ENCODE peak calls at places on chromosomes 11 and 22, in ten cellular contexts. One of them, this sample, is unnamed.

GRCh38 chr11:67268036-67268683 is 1.9 kb downstream of the GRK2 start:
- DNase-seq in stomach: no peak
- DNase-seq in PC-3: no peak
- DNase-seq in right lobe of liver: peak; percentile 26
- DNase-seq in kidney: peak; percentile 69
- DNase-seq in A549: no peak
- DNase-seq in CD8-positive, alpha-beta T cell: peak; percentile 61
- DNase-seq in body of pancreas: no peak
- DNase-seq in A673: no peak
- DNase-seq in esophagus squamous epithelium: no peak
- DNase-seq in this sample: no peak

GRCh38 chr11:79342686-79343085 is 98.1 kb downstream of the TENM4 start:
- DNase-seq in PC-3: no peak
- DNase-seq in A549: no peak
- DNase-seq in stomach: no peak
- DNase-seq in right lobe of liver: no peak
- DNase-seq in kidney: no peak
- DNase-seq in esophagus squamous epithelium: no peak
- DNase-seq in CD8-positive, alpha-beta T cell: no peak
- DNase-seq in A673: no peak
- DNase-seq in body of pancreas: no peak
- DNase-seq in this sample: no peak

GRCh38 chr11:68431984-68432600 is 28.5 kb upstream of the PPP6R3 start:
- DNase-seq in body of pancreas: no peak
- DNase-seq in stomach: no peak
- DNase-seq in A549: no peak
- DNase-seq in esophagus squamous epithelium: no peak
- DNase-seq in A673: no peak
- DNase-seq in kidney: no peak
- DNase-seq in PC-3: no peak
- DNase-seq in right lobe of liver: no peak
- DNase-seq in CD8-positive, alpha-beta T cell: no peak
- DNase-seq in this sample: no peak

GRCh38 chr22:46614070-46614931 is 5.9 kb upstream of the GRAMD4 start:
- DNase-seq in right lobe of liver: no peak
- DNase-seq in esophagus squamous epithelium: no peak
- DNase-seq in kidney: no peak
- DNase-seq in stomach: no peak
- DNase-seq in body of pancreas: no peak
- DNase-seq in PC-3: no peak
- DNase-seq in A549: no peak
- DNase-seq in CD8-positive, alpha-beta T cell: peak; percentile 60
- DNase-seq in A673: no peak
- DNase-seq in this sample: no peak

GRCh38 chr11:118211006-118211405 is 13.8 kb downstream of the JAML start:
- DNase-seq in stomach: no peak
- DNase-seq in body of pancreas: no peak
- DNase-seq in esophagus squamous epithelium: no peak
- DNase-seq in PC-3: no peak
- DNase-seq in CD8-positive, alpha-beta T cell: no peak
- DNase-seq in right lobe of liver: no peak
- DNase-seq in A549: no peak
- DNase-seq in kidney: no peak
- DNase-seq in A673: peak; percentile 18
- DNase-seq in this sample: no peak

GRCh38 chr11:115168229-115168671 is 336.0 kb downstream of the CADM1 start:
- DNase-seq in PC-3: no peak
- DNase-seq in A549: no peak
- DNase-seq in CD8-positive, alpha-beta T cell: no peak
- DNase-seq in body of pancreas: no peak
- DNase-seq in esophagus squamous epithelium: no peak
- DNase-seq in A673: no peak
- DNase-seq in right lobe of liver: no peak
- DNase-seq in stomach: no peak
- DNase-seq in kidney: no peak
- DNase-seq in this sample: no peak

GRCh38 chr11:32088117-32088941 is 2.5 kb upstream of the RCN1 start:
- DNase-seq in body of pancreas: peak; percentile 68
- DNase-seq in PC-3: peak; percentile 83
- DNase-seq in kidney: peak; percentile 71
- DNase-seq in A549: no peak
- DNase-seq in stomach: peak; percentile 73
- DNase-seq in A673: peak; percentile 96
- DNase-seq in CD8-positive, alpha-beta T cell: no peak
- DNase-seq in esophagus squamous epithelium: no peak
- DNase-seq in right lobe of liver: peak; percentile 57
- DNase-seq in this sample: no peak

GRCh38 chr11:126864934-126865333 is 135.6 kb downstream of the KIRREL3 start:
- DNase-seq in PC-3: no peak
- DNase-seq in right lobe of liver: no peak
- DNase-seq in stomach: no peak
- DNase-seq in kidney: no peak
- DNase-seq in A673: no peak
- DNase-seq in body of pancreas: no peak
- DNase-seq in A549: no peak
- DNase-seq in esophagus squamous epithelium: no peak
- DNase-seq in CD8-positive, alpha-beta T cell: no peak
- DNase-seq in this sample: no peak

GRCh38 chr11:130181295-130182272 is 22.0 kb downstream of the ST14 start:
- DNase-seq in A549: peak; percentile 27
- DNase-seq in A673: no peak
- DNase-seq in esophagus squamous epithelium: no peak
- DNase-seq in stomach: peak; percentile 56
- DNase-seq in body of pancreas: peak; percentile 63
- DNase-seq in PC-3: peak; percentile 89
- DNase-seq in right lobe of liver: peak; percentile 64
- DNase-seq in kidney: no peak
- DNase-seq in CD8-positive, alpha-beta T cell: no peak
- DNase-seq in this sample: no peak

GRCh38 chr11:16945671-16946469 is 68.3 kb downstream of the PLEKHA7 start:
- DNase-seq in A673: peak; percentile 53
- DNase-seq in A549: peak; percentile 74
- DNase-seq in body of pancreas: peak; percentile 77
- DNase-seq in esophagus squamous epithelium: no peak
- DNase-seq in PC-3: peak; percentile 78
- DNase-seq in right lobe of liver: peak; percentile 57
- DNase-seq in kidney: peak; percentile 79
- DNase-seq in stomach: peak; percentile 73
- DNase-seq in CD8-positive, alpha-beta T cell: no peak
- DNase-seq in this sample: peak; percentile 36

GRCh38 chr11:64296830-64297721 is 3.1 kb upstream of the CATSPERZ start:
- DNase-seq in CD8-positive, alpha-beta T cell: no peak
- DNase-seq in PC-3: no peak
- DNase-seq in A549: no peak
- DNase-seq in kidney: peak; percentile 56
- DNase-seq in body of pancreas: no peak
- DNase-seq in right lobe of liver: no peak
- DNase-seq in stomach: no peak
- DNase-seq in A673: no peak
- DNase-seq in esophagus squamous epithelium: no peak
- DNase-seq in this sample: no peak

GRCh38 chr22:42627981-42628380 is 12.4 kb downstream of the ATP5MGL start:
- DNase-seq in PC-3: no peak
- DNase-seq in A673: no peak
- DNase-seq in body of pancreas: no peak
- DNase-seq in kidney: no peak
- DNase-seq in right lobe of liver: no peak
- DNase-seq in stomach: no peak
- DNase-seq in A549: no peak
- DNase-seq in esophagus squamous epithelium: no peak
- DNase-seq in CD8-positive, alpha-beta T cell: no peak
- DNase-seq in this sample: no peak

GRCh38 chr11:114132944-114133394 is 73.5 kb downstream of the ZBTB16 start:
- DNase-seq in esophagus squamous epithelium: no peak
- DNase-seq in body of pancreas: peak; percentile 37
- DNase-seq in stomach: no peak
- DNase-seq in right lobe of liver: no peak
- DNase-seq in A549: no peak
- DNase-seq in kidney: no peak
- DNase-seq in PC-3: peak; percentile 88
- DNase-seq in CD8-positive, alpha-beta T cell: no peak
- DNase-seq in A673: peak; percentile 76
- DNase-seq in this sample: no peak

GRCh38 chr11:18633256-18634139 is 644 bp downstream of the SPTY2D1 start:
- DNase-seq in CD8-positive, alpha-beta T cell: no peak
- DNase-seq in right lobe of liver: no peak
- DNase-seq in A549: no peak
- DNase-seq in body of pancreas: peak; percentile 11
- DNase-seq in stomach: no peak
- DNase-seq in PC-3: no peak
- DNase-seq in kidney: no peak
- DNase-seq in esophagus squamous epithelium: no peak
- DNase-seq in A673: peak; percentile 21
- DNase-seq in this sample: no peak

GRCh38 chr11:8258771-8259170 is 4.9 kb downstream of the LMO1 start:
- DNase-seq in CD8-positive, alpha-beta T cell: no peak
- DNase-seq in esophagus squamous epithelium: no peak
- DNase-seq in A673: no peak
- DNase-seq in body of pancreas: peak; percentile 28
- DNase-seq in kidney: peak; percentile 31
- DNase-seq in A549: no peak
- DNase-seq in PC-3: peak; percentile 50
- DNase-seq in stomach: peak; percentile 7
- DNase-seq in right lobe of liver: no peak
- DNase-seq in this sample: no peak

GRCh38 chr11:59426361-59427067 is at the start of gene OR5A2:
- DNase-seq in A549: no peak
- DNase-seq in A673: peak; percentile 97
- DNase-seq in right lobe of liver: no peak
- DNase-seq in stomach: no peak
- DNase-seq in esophagus squamous epithelium: no peak
- DNase-seq in PC-3: peak; percentile 6
- DNase-seq in kidney: no peak
- DNase-seq in body of pancreas: no peak
- DNase-seq in CD8-positive, alpha-beta T cell: no peak
- DNase-seq in this sample: no peak
- H3K27ac ChIP-seq in A549: no peak within 1 kb of the TSS
- H3K27ac ChIP-seq in A673: peak within 1 kb of the TSS; percentile 79
- H3K27ac ChIP-seq in right lobe of liver: no peak within 1 kb of the TSS
- H3K27ac ChIP-seq in stomach: no peak within 1 kb of the TSS
- H3K27ac ChIP-seq in esophagus squamous epithelium: no peak within 1 kb of the TSS
- H3K27ac ChIP-seq in PC-3: no peak within 1 kb of the TSS
- H3K27ac ChIP-seq in kidney: no peak within 1 kb of the TSS
- H3K27ac ChIP-seq in body of pancreas: no peak within 1 kb of the TSS
- H3K27ac ChIP-seq in CD8-positive, alpha-beta T cell: no peak within 1 kb of the TSS
- H3K27ac ChIP-seq in this sample: no peak within 1 kb of the TSS

DNA sequence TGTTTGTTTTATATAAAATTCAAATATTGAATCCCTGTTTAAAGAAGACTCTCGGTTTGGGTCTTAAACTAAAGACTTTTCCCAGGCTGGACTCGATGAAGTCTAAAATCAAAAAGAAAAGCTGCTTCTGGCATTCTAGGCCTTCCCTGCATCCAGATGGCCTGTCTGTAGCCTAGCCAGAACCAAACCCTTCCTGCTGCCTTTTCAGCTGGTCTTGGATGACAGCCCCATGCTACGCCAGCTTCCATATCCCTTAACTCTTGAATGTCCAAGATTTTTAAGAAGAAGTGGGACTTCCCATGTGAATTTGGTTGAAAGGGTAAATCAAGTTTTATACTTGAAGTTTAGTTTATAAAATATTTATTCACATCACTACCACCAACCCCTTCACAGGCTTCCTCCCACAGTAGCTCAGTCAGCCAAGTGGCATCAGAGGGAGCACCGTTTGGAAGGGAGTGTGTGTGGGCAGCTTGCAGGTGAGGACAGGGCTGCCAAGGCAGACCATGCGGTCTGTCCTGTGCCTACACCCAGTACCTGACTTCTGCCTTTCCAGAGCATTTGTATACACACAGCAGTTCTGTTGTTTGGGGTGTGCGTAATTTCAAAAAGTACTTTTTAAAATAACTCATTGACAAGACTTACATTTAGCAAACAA is 18.2 kb upstream of the PSMA1 start:
- DNase-seq in stomach: no peak
- DNase-seq in body of pancreas: no peak
- DNase-seq in right lobe of liver: no peak
- DNase-seq in kidney: no peak
- DNase-seq in esophagus squamous epithelium: no peak
- DNase-seq in A549: no peak
- DNase-seq in CD8-positive, alpha-beta T cell: no peak
- DNase-seq in A673: no peak
- DNase-seq in PC-3: no peak
- DNase-seq in this sample: no peak
- H3K27ac ChIP-seq in stomach: no peak overlapping the region
- H3K27ac ChIP-seq in body of pancreas: peak overlapping the region; percentile 59
- H3K27ac ChIP-seq in right lobe of liver: no peak overlapping the region
- H3K27ac ChIP-seq in kidney: no peak overlapping the region
- H3K27ac ChIP-seq in esophagus squamous epithelium: peak overlapping the region; percentile 60
- H3K27ac ChIP-seq in A549: no peak overlapping the region
- H3K27ac ChIP-seq in CD8-positive, alpha-beta T cell: no peak overlapping the region
- H3K27ac ChIP-seq in A673: no peak overlapping the region
- H3K27ac ChIP-seq in PC-3: no peak overlapping the region
- H3K27ac ChIP-seq in this sample: no peak overlapping the region

GRCh38 chr22:44620129-44620840 is 81.7 kb upstream of the PRR5 start:
- DNase-seq in stomach: peak; percentile 55
- DNase-seq in A549: no peak
- DNase-seq in kidney: peak; percentile 91
- DNase-seq in CD8-positive, alpha-beta T cell: peak; percentile 85
- DNase-seq in right lobe of liver: peak; percentile 79
- DNase-seq in body of pancreas: peak; percentile 57
- DNase-seq in PC-3: peak; percentile 20
- DNase-seq in A673: peak; percentile 86
- DNase-seq in esophagus squamous epithelium: no peak
- DNase-seq in this sample: no peak
- H3K27ac ChIP-seq in stomach: peak overlapping the region; percentile 17
- H3K27ac ChIP-seq in A549: no peak overlapping the region
- H3K27ac ChIP-seq in kidney: no peak overlapping the region
- H3K27ac ChIP-seq in CD8-positive, alpha-beta T cell: peak overlapping the region; percentile 65
- H3K27ac ChIP-seq in right lobe of liver: no peak overlapping the region
- H3K27ac ChIP-seq in body of pancreas: no peak overlapping the region
- H3K27ac ChIP-seq in PC-3: no peak overlapping the region
- H3K27ac ChIP-seq in A673: no peak overlapping the region
- H3K27ac ChIP-seq in esophagus squamous epithelium: peak overlapping the region; percentile 14
- H3K27ac ChIP-seq in this sample: no peak overlapping the region

DNA sequence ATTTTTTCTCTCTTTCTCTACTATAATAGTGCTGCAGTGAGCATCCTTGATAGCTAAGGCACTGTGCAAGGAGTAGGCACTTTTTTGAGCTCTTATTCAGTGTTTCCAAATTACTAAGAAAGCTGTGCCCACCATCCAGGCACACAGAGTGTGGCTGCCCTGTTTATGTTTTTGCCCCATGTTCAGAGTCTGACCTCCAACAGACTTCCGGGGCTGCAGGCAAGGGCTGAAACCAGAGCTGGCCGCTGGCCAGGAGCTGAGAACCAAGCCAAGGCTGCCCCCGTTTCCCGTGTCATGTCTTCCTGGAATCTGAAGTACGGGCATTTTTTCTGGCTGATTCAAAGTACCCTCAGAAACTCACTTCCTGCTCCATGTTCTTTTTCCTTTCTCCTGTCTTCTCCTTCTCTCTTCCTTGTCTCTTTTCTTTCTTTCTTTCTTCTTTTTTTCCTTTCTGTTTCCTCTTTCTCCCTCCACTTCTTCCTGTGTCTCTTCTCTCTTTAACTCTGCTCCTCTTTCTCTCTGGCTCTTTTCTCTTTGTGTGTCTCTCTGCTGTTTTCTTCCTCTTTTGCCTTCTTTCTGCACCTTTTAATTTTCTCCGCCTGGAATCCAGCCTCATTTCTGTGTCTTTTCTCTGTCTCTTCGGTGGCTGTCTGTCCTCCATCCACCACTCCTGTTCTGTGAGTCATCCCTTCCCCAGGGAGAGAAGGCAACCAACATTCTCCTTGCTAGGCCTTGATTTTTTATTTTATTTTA is 17.0 kb upstream of the KCTD14 start:
- DNase-seq in A549: peak; percentile 64
- DNase-seq in body of pancreas: peak; percentile 68
- DNase-seq in CD8-positive, alpha-beta T cell: no peak
- DNase-seq in A673: peak; percentile 81
- DNase-seq in esophagus squamous epithelium: no peak
- DNase-seq in PC-3: peak; percentile 91
- DNase-seq in stomach: peak; percentile 72
- DNase-seq in kidney: peak; percentile 91
- DNase-seq in right lobe of liver: peak; percentile 83
- DNase-seq in this sample: no peak
- H3K27ac ChIP-seq in A549: peak overlapping the region; percentile 90
- H3K27ac ChIP-seq in body of pancreas: peak overlapping the region; percentile 32
- H3K27ac ChIP-seq in CD8-positive, alpha-beta T cell: no peak overlapping the region
- H3K27ac ChIP-seq in A673: peak overlapping the region; percentile 68
- H3K27ac ChIP-seq in esophagus squamous epithelium: peak overlapping the region; percentile 54
- H3K27ac ChIP-seq in PC-3: peak overlapping the region; percentile 88
- H3K27ac ChIP-seq in stomach: peak overlapping the region; percentile 85
- H3K27ac ChIP-seq in kidney: peak overlapping the region; percentile 88
- H3K27ac ChIP-seq in right lobe of liver: peak overlapping the region; percentile 29
- H3K27ac ChIP-seq in this sample: peak overlapping the region; percentile 81